ENCODE peak calls at places on chromosomes 5 and 9, in six cellular contexts. One of them, this sample, is unnamed.

GRCh38 chr5:82480331-82480730 is 202.2 kb upstream of the RPS23 start:
- DNase-seq in body of pancreas: no peak
- DNase-seq in heart left ventricle: no peak
- DNase-seq in GDM1: no peak
- DNase-seq in T-helper 22 cell: no peak
- DNase-seq in CD4-positive, alpha-beta T cell: no peak
- DNase-seq in this sample: no peak

GRCh38 chr5:119393746-119394145 is 37.9 kb downstream of the TNFAIP8 start:
- DNase-seq in body of pancreas: no peak
- DNase-seq in heart left ventricle: no peak
- DNase-seq in GDM1: no peak
- DNase-seq in T-helper 22 cell: no peak
- DNase-seq in CD4-positive, alpha-beta T cell: no peak
- DNase-seq in this sample: no peak

GRCh38 chr9:14071484-14071883 is 242.5 kb downstream of the NFIB start:
- DNase-seq in body of pancreas: no peak
- DNase-seq in heart left ventricle: no peak
- DNase-seq in GDM1: no peak
- DNase-seq in T-helper 22 cell: no peak
- DNase-seq in CD4-positive, alpha-beta T cell: no peak
- DNase-seq in this sample: no peak

GRCh38 chr5:134541736-134542376 is 16.4 kb downstream of the JADE2 start:
- DNase-seq in body of pancreas: peak; percentile 71
- DNase-seq in heart left ventricle: peak; percentile 66
- DNase-seq in GDM1: no peak
- DNase-seq in T-helper 22 cell: no peak
- DNase-seq in CD4-positive, alpha-beta T cell: no peak
- DNase-seq in this sample: no peak

GRCh38 chr9:107866912-107867311 is 377.3 kb upstream of the KLF4 start:
- DNase-seq in body of pancreas: no peak
- DNase-seq in heart left ventricle: no peak
- DNase-seq in GDM1: peak; percentile 9
- DNase-seq in T-helper 22 cell: no peak
- DNase-seq in CD4-positive, alpha-beta T cell: no peak
- DNase-seq in this sample: no peak

GRCh38 chr9:114446036-114446435 is 58.3 kb upstream of the AKNA start:
- DNase-seq in body of pancreas: no peak
- DNase-seq in heart left ventricle: no peak
- DNase-seq in GDM1: no peak
- DNase-seq in T-helper 22 cell: no peak
- DNase-seq in CD4-positive, alpha-beta T cell: no peak
- DNase-seq in this sample: no peak

GRCh38 chr9:135887585-135888050 is 19.7 kb downstream of the CAMSAP1 start:
- DNase-seq in body of pancreas: no peak
- DNase-seq in heart left ventricle: peak; percentile 36
- DNase-seq in GDM1: peak; percentile 60
- DNase-seq in T-helper 22 cell: peak; percentile 50
- DNase-seq in CD4-positive, alpha-beta T cell: peak; percentile 42
- DNase-seq in this sample: no peak

GRCh38 chr9:124286292-124286931 is 28.7 kb downstream of the NEK6 start:
- DNase-seq in body of pancreas: no peak
- DNase-seq in heart left ventricle: no peak
- DNase-seq in GDM1: no peak
- DNase-seq in T-helper 22 cell: no peak
- DNase-seq in CD4-positive, alpha-beta T cell: no peak
- DNase-seq in this sample: no peak

GRCh38 chr5:88836195-88836838 is 46.7 kb downstream of the MEF2C start:
- DNase-seq in body of pancreas: no peak
- DNase-seq in heart left ventricle: peak; percentile 62
- DNase-seq in GDM1: no peak
- DNase-seq in T-helper 22 cell: no peak
- DNase-seq in CD4-positive, alpha-beta T cell: no peak
- DNase-seq in this sample: no peak

GRCh38 chr9:7946458-7946857 is 146.9 kb upstream of the DMAC1 start:
- DNase-seq in body of pancreas: no peak
- DNase-seq in heart left ventricle: no peak
- DNase-seq in GDM1: no peak
- DNase-seq in T-helper 22 cell: no peak
- DNase-seq in CD4-positive, alpha-beta T cell: no peak
- DNase-seq in this sample: no peak

GRCh38 chr9:7300484-7300883 is 499.1 kb downstream of the DMAC1 start:
- DNase-seq in body of pancreas: no peak
- DNase-seq in heart left ventricle: no peak
- DNase-seq in GDM1: no peak
- DNase-seq in T-helper 22 cell: no peak
- DNase-seq in CD4-positive, alpha-beta T cell: no peak
- DNase-seq in this sample: no peak

GRCh38 chr5:11182441-11183080 is 421.5 kb upstream of the DAP start:
- DNase-seq in body of pancreas: peak; percentile 13
- DNase-seq in heart left ventricle: no peak
- DNase-seq in GDM1: no peak
- DNase-seq in T-helper 22 cell: no peak
- DNase-seq in CD4-positive, alpha-beta T cell: no peak
- DNase-seq in this sample: no peak

GRCh38 chr9:12771891-12772290 is 2.9 kb upstream of the LURAP1L start:
- DNase-seq in body of pancreas: no peak
- DNase-seq in heart left ventricle: no peak
- DNase-seq in GDM1: no peak
- DNase-seq in T-helper 22 cell: no peak
- DNase-seq in CD4-positive, alpha-beta T cell: no peak
- DNase-seq in this sample: no peak

GRCh38 chr5:168313596-168314204 is 22.3 kb downstream of the WWC1 start:
- DNase-seq in body of pancreas: no peak
- DNase-seq in heart left ventricle: no peak
- DNase-seq in GDM1: no peak
- DNase-seq in T-helper 22 cell: no peak
- DNase-seq in CD4-positive, alpha-beta T cell: no peak
- DNase-seq in this sample: no peak

This sample was measured in KG1.